ENCODE peak calls at places on chromosomes 5 and 9, in five cellular contexts. C is endodermal cell, T is cardiac muscle cell, F is foreskin fibroblast, Q is fibroblast of pulmonary artery. U is an unnamed sample.

GRCh38 chr5:36398137-36398536 is 96.4 kb upstream of the RANBP3L start:
- DNase-seq in Q (peak), C (no peak), F (peak), T (peak), U (no peak)

GRCh38 chr5:159106569-159107282 is 7.0 kb upstream of the EBF1 start:
- DNase-seq in T (peak), F (peak), Q (peak), C (peak), U (no peak)

GRCh38 chr5:159156839-159157238 is 52.5 kb downstream of the RNF145 start:
- DNase-seq in Q (peak), C (peak), F (peak), T (peak), U (peak)

GRCh38 chr9:78187763-78188495 is 47.9 kb upstream of the CEP78 start:
- DNase-seq in T (peak), F (no peak), Q (peak), C (no peak), U (no peak)

GRCh38 chr9:131121346-131121745 is 4.0 kb upstream of the NUP214 start:
- DNase-seq in Q (no peak), F (no peak), T (no peak), C (no peak), U (no peak)

GRCh38 chr9:110638381-110638954 is 30.1 kb upstream of the MUSK start:
- DNase-seq in Q (peak), C (no peak), T (peak), F (peak), U (no peak)

GRCh38 chr9:69469136-69469535 is 144.1 kb downstream of the ENTREP1 start:
- DNase-seq in C (no peak), T (no peak), F (no peak), Q (no peak), U (no peak)

GRCh38 chr9:124899845-124900244 is 37.9 kb downstream of the ARPC5L start:
- DNase-seq in F (no peak), T (no peak), Q (no peak), C (no peak), U (no peak)

GRCh38 chr5:140213370-140213983 is 38.5 kb downstream of the CYSTM1 start:
- DNase-seq in F (peak), T (no peak), Q (no peak), C (no peak), U (no peak)

GRCh38 chr5:33198816-33199215 is 241.9 kb upstream of the TARS1 start:
- DNase-seq in F (no peak), T (no peak), C (no peak), Q (no peak), U (no peak)

GRCh38 chr9:104177003-104177611 is 83.0 kb downstream of the SMC2 start:
- DNase-seq in C (no peak), F (no peak), Q (peak), T (peak), U (no peak)

GRCh38 chr5:67395790-67396418 is 199.3 kb upstream of the CD180 start:
- DNase-seq in Q (peak), T (no peak), F (no peak), C (no peak), U (no peak)

GRCh38 chr5:109884676-109885075 is 194.9 kb downstream of the MAN2A1 start:
- DNase-seq in C (no peak), F (no peak), Q (no peak), T (no peak), U (no peak)

GRCh38 chr5:127358274-127358673 is 67.7 kb downstream of the MEGF10 start:
- DNase-seq in C (no peak), F (peak), T (no peak), Q (peak), U (peak)

GRCh38 chr9:111456536-111456935 is 27.6 kb downstream of the ECPAS start:
- DNase-seq in T (no peak), C (no peak), F (no peak), Q (peak), U (no peak)

GRCh38 chr5:41413067-41413466 is 97.3 kb downstream of the PLCXD3 start:
- DNase-seq in F (peak), C (no peak), T (no peak), Q (no peak), U (no peak)

GRCh38 chr5:93582677-93583524 is at the start of gene NR2F1:
- DNase-seq in T (no peak), C (peak), F (peak), Q (peak), U (peak)

GRCh38 chr5:20105915-20106314 is 117.9 kb upstream of the CDH18 start:
- DNase-seq in F (no peak), T (no peak), Q (no peak), C (no peak), U (no peak)

GRCh38 chr5:10586008-10586407 is 22.1 kb downstream of the ANKRD33B start:
- DNase-seq in F (no peak), Q (no peak), T (no peak), C (no peak), U (no peak)

GRCh38 chr5:141001466-141001853 is 35.2 kb downstream of the PCDHAC2 start:
- DNase-seq in Q (no peak), T (peak), F (no peak), C (peak), U (no peak)

GRCh38 chr9:89850633-89851325 is 246.0 kb downstream of the GADD45G start:
- DNase-seq in C (peak), T (no peak), Q (peak), F (no peak), U (no peak)

GRCh38 chr5:176134529-176135223 is 103.5 kb upstream of the SIMC1 start:
- DNase-seq in F (no peak), Q (no peak), C (peak), T (no peak), U (no peak)

GRCh38 chr5:26690511-26690910 is 347.9 kb downstream of the CDH9 start:
- DNase-seq in C (no peak), Q (no peak), F (no peak), T (no peak), U (no peak)

DNA sequence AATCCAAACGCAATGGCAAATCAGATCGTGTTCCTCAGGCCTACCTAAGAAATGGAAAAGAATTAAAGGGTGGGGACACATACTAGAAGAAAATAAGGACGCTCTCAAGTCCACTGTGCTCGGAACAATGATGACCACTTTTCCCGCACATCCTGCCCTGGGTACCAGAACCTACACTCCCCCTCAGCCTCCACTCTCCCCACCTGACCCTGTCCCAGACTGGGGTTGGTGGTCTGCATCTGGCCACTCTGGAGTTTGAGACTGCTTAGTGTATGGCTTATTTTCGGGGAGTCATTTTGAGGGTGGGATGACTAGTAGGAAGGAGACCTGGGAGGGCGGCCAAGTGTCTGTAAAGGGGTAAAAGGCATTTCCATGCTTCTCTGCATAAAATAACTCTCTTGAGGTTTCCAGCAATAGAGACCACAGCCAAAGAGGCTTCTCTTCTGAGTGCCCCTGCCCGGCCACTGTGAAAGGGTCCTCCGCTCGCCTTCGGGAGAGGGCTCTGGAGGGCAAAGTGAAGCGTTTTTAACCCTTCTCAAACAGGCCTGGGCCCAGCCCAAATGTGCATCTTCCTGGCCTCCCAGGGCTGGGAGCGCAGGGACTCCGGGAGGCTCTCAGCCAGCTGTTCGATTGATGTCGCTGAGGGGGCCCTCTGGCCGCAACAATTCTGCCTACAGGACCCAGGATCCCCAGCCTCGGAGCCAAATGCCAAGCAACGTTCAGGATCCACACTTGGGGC is 4.6 kb upstream of the OTP start:
- DNase-seq in F (no peak), Q (no peak), C (peak), T (no peak), U (no peak)
- H3K4me3 ChIP-seq in F (no peak), Q (no peak), C (peak), T (no peak), U (no peak)

GRCh38 chr9:3650994-3651622 is 125.3 kb upstream of the RFX3 start:
- DNase-seq in C (no peak), F (no peak), T (no peak), Q (no peak), U (no peak)

GRCh38 chr9:3648266-3648665 is 122.5 kb upstream of the RFX3 start:
- DNase-seq in T (no peak), C (no peak), Q (no peak), F (no peak), U (no peak)

GRCh38 chr9:3648722-3649121 is 122.9 kb upstream of the RFX3 start:
- DNase-seq in Q (no peak), F (no peak), C (no peak), T (no peak), U (no peak)

GRCh38 chr9:3646226-3646625 is 120.4 kb upstream of the RFX3 start:
- DNase-seq in T (no peak), C (no peak), F (no peak), Q (no peak), U (no peak)

GRCh38 chr9:3647652-3648051 is 121.9 kb upstream of the RFX3 start:
- DNase-seq in C (no peak), Q (no peak), F (no peak), T (no peak), U (no peak)
- TF ChIP-seq CTCF in C (no peak), Q (no peak), F (no peak), T (no peak), U (no peak)

DNA sequence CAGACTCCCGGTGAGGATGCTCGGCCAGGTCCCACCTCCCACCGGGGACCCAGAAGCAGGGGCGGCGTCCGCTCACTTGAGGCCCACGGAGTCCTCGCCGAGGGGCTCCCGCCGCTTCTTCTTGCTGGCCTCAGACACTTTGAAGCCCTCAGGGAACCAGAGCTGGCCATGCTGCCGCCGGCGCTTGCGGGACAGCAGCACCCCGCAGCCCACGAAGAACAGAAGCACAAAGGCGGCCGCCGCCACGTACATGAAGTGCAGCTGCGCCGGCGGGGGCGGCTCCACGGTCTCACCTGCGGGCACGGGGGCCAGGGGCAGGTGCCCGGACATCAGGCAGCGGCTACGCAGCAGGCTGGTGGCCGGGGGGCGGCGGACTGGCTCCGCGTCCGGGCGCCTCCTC is 19.4 kb upstream of the SEC16A start:
- DNase-seq in C (no peak), Q (no peak), F (no peak), T (no peak), U (no peak)
- H3K4me3 ChIP-seq in C (no peak), Q (no peak), F (no peak), T (no peak), U (no peak)

GRCh38 chr9:95078934-95079333 is 238.6 kb downstream of the FANCC start:
- DNase-seq in F (no peak), Q (no peak), C (peak), T (peak), U (no peak)
- TF ChIP-seq CTCF in F (no peak), Q (no peak), C (peak), T (no peak), U (no peak)

DNA sequence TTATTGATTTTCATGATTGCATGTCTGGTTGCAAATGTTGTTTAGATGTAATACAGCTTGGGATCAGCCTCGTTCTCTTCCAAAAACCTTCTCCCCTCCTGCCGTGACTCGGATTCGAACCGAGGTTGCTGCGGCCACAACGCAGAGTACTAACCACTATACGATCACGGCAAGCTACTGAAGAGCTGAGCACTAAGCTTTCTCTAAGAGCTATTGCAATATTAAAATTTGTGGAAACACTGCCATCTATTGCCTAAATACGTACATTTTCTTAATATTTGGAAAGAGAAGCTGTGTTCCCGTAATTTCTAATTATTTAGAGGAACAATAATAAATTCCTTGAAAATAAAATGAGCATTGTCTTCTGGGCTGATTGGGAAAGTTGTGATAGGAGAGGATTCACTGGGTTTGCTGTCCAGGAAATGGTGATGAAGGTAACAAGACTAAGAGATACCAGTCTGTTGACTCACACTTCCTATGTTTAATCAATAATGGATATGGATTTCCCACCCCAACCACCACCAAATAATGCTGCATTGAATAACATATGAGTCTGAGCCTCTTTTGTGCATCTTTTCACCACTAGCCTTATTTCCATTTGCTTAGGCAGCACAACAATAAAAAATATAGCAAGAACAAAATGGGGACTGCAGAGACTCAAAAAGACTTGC is 120.0 kb upstream of the NFIB start:
- DNase-seq in T (no peak), F (peak), C (no peak), Q (peak), U (peak)
- H3K4me3 ChIP-seq in T (no peak), F (no peak), C (no peak), Q (peak), U (no peak)

DNA sequence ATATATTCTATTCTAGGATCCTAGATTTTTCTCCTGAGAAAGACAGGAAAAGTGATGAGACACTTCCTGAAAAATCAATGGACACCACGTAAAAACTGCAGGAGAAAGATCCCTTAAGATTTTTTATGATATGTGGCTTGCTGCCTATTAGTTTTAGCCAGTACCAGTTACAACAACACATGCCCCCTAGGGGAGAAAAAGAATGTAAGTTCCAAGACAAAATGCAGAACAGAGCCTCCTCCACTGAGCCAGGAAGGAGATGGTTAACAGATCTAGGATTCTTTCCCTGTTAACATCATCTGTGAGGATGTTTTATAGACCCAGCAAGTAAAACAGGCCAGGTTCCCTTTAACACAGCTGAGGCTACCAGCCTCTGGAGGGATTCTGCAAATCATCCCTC is 574.7 kb downstream of the TLE4 start:
- DNase-seq in T (no peak), Q (no peak), C (no peak), F (peak), U (no peak)
- TF ChIP-seq CTCF in T (no peak), Q (no peak), C (peak), F (peak), U (peak)